ENCODE peak calls at places on chromosomes 12 and 14, in eight cellular contexts. One of them, this sample, is unnamed.

GRCh38 chr14:104665663-104666522 is 23.5 kb upstream of the INF2 start:
- DNase-seq in endothelial cell of umbilical vein: peak; percentile 53
- DNase-seq in foreskin fibroblast: no peak
- DNase-seq in epithelial cell of esophagus: peak; percentile 36
- DNase-seq in AG10803: no peak
- DNase-seq in retinal pigment epithelial cell: no peak
- DNase-seq in A673: no peak
- DNase-seq in GM12864: no peak
- DNase-seq in this sample: no peak

GRCh38 chr12:9760699-9761406 is at the start of gene CD69:
- DNase-seq in foreskin fibroblast: no peak
- DNase-seq in GM12864: peak; percentile 75
- DNase-seq in A673: peak; percentile 47
- DNase-seq in endothelial cell of umbilical vein: peak; percentile 71
- DNase-seq in retinal pigment epithelial cell: no peak
- DNase-seq in AG10803: no peak
- DNase-seq in epithelial cell of esophagus: no peak
- DNase-seq in this sample: no peak

GRCh38 chr14:35374273-35374681 is 30.3 kb downstream of the NFKBIA start:
- DNase-seq in foreskin fibroblast: peak; percentile 95
- DNase-seq in GM12864: no peak
- DNase-seq in A673: peak; percentile 86
- DNase-seq in retinal pigment epithelial cell: peak; percentile 69
- DNase-seq in epithelial cell of esophagus: peak; percentile 98
- DNase-seq in AG10803: peak; percentile 99
- DNase-seq in endothelial cell of umbilical vein: peak; percentile 36
- DNase-seq in this sample: peak; percentile 96

GRCh38 chr14:76313303-76313702 is 62.6 kb upstream of the ESRRB start:
- DNase-seq in A673: peak; percentile 74
- DNase-seq in endothelial cell of umbilical vein: no peak
- DNase-seq in retinal pigment epithelial cell: no peak
- DNase-seq in foreskin fibroblast: no peak
- DNase-seq in GM12864: no peak
- DNase-seq in AG10803: no peak
- DNase-seq in epithelial cell of esophagus: no peak
- DNase-seq in this sample: no peak

GRCh38 chr12:18224745-18225144 is 36.6 kb upstream of the PIK3C2G start:
- DNase-seq in epithelial cell of esophagus: peak; percentile 60
- DNase-seq in AG10803: peak; percentile 48
- DNase-seq in retinal pigment epithelial cell: peak; percentile 26
- DNase-seq in GM12864: no peak
- DNase-seq in foreskin fibroblast: no peak
- DNase-seq in endothelial cell of umbilical vein: no peak
- DNase-seq in A673: peak; percentile 63
- DNase-seq in this sample: peak; percentile 9

GRCh38 chr14:67717048-67717447 is 15.4 kb downstream of the RDH12 start:
- DNase-seq in epithelial cell of esophagus: no peak
- DNase-seq in GM12864: no peak
- DNase-seq in foreskin fibroblast: no peak
- DNase-seq in AG10803: no peak
- DNase-seq in A673: no peak
- DNase-seq in retinal pigment epithelial cell: no peak
- DNase-seq in endothelial cell of umbilical vein: no peak
- DNase-seq in this sample: no peak

GRCh38 chr12:61821381-61821780 is 438.8 kb upstream of the USP15 start:
- DNase-seq in retinal pigment epithelial cell: no peak
- DNase-seq in endothelial cell of umbilical vein: no peak
- DNase-seq in A673: no peak
- DNase-seq in AG10803: no peak
- DNase-seq in foreskin fibroblast: no peak
- DNase-seq in epithelial cell of esophagus: peak; percentile 27
- DNase-seq in GM12864: no peak
- DNase-seq in this sample: no peak

GRCh38 chr14:100341301-100342031 is 18.3 kb downstream of the SLC25A47 start:
- DNase-seq in AG10803: peak; percentile 59
- DNase-seq in foreskin fibroblast: peak; percentile 66
- DNase-seq in epithelial cell of esophagus: peak; percentile 85
- DNase-seq in A673: no peak
- DNase-seq in endothelial cell of umbilical vein: peak; percentile 98
- DNase-seq in GM12864: no peak
- DNase-seq in retinal pigment epithelial cell: peak; percentile 59
- DNase-seq in this sample: peak; percentile 88

GRCh38 chr14:100692859-100693558 is 33.7 kb upstream of the DLK1 start:
- DNase-seq in endothelial cell of umbilical vein: peak; percentile 87
- DNase-seq in GM12864: no peak
- DNase-seq in epithelial cell of esophagus: peak; percentile 99
- DNase-seq in retinal pigment epithelial cell: peak; percentile 40
- DNase-seq in A673: peak; percentile 58
- DNase-seq in AG10803: peak; percentile 78
- DNase-seq in foreskin fibroblast: peak; percentile 85
- DNase-seq in this sample: peak; percentile 33

DNA sequence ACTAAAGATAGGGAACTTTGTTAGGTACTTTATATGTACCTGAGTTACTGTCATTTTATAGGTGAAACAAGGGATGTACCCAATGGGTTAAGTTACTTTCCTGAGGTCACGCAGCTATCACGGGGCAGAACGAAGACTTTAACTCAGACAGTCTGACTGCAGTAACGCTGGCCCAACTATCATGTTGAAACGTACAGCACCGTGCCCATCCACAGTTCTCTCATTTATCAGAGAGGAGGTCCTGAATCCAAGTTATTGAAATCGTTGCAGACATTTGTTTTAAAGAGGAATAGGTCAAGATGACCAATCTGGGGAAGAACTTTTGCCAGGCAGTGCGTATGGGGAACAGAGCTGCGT is 587 bp upstream of the C12orf75 start:
- DNase-seq in endothelial cell of umbilical vein: no peak
- DNase-seq in epithelial cell of esophagus: no peak
- DNase-seq in GM12864: no peak
- DNase-seq in foreskin fibroblast: no peak
- DNase-seq in AG10803: no peak
- DNase-seq in retinal pigment epithelial cell: no peak
- DNase-seq in A673: no peak
- DNase-seq in this sample: no peak
- TF ChIP-seq CTCF in endothelial cell of umbilical vein: no peak
- TF ChIP-seq CTCF in epithelial cell of esophagus: no peak
- TF ChIP-seq CTCF in GM12864: no peak
- TF ChIP-seq CTCF in foreskin fibroblast: no peak
- TF ChIP-seq CTCF in AG10803: no peak
- TF ChIP-seq CTCF in retinal pigment epithelial cell: no peak
- TF ChIP-seq CTCF in A673: no peak
- TF ChIP-seq CTCF in this sample: no peak

GRCh38 chr14:23557521-23557920 is 1.4 kb downstream of the THTPA start:
- DNase-seq in AG10803: no peak
- DNase-seq in A673: no peak
- DNase-seq in GM12864: no peak
- DNase-seq in retinal pigment epithelial cell: no peak
- DNase-seq in endothelial cell of umbilical vein: no peak
- DNase-seq in foreskin fibroblast: no peak
- DNase-seq in epithelial cell of esophagus: no peak
- DNase-seq in this sample: no peak
- H3K4me3 ChIP-seq in AG10803: no peak overlapping the region
- H3K4me3 ChIP-seq in A673: no peak overlapping the region
- H3K4me3 ChIP-seq in GM12864: peak overlapping the region; percentile 82
- H3K4me3 ChIP-seq in retinal pigment epithelial cell: no peak overlapping the region
- H3K4me3 ChIP-seq in endothelial cell of umbilical vein: no peak overlapping the region
- H3K4me3 ChIP-seq in foreskin fibroblast: peak overlapping the region; percentile 87
- H3K4me3 ChIP-seq in epithelial cell of esophagus: peak overlapping the region; percentile 90
- H3K4me3 ChIP-seq in this sample: peak overlapping the region; percentile 83

DNA sequence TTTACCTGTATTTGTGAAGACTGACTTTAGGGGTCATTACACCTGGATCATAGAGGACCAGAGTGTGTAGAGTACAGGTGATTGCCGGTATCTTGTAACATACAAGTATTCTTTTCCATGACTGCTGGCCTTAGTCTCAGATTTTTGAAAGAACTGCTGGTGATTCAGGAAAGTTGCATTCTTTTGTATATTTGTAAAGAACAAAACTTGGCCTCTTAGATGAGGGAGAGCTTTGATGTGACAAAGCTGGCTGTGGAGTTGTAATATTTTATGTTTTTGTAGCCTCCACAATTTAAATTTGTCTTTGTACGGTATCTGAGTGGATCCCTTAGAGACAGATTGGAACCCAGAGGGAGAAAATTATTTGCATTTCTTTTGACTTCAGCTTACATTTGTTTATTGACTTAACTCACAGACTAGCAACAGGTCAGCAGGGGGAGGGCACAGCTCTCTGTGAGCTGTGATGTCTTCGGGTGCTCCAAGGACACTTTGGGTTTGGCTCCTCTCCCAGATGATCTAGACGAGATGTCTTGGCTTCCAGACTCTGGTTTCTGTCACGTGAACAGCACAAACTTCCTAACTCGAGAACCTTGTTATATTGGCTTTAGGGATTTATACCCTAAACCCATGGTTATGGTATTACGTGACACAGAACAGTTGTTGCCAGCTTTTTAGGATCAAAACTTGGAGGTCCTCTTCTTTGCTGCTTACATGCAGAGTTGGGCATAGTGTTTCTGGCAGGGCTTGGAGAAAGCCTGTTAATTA is 65.9 kb downstream of the DAAM1 start:
- DNase-seq in AG10803: peak; percentile 98
- DNase-seq in epithelial cell of esophagus: peak; percentile 65
- DNase-seq in A673: peak; percentile 34
- DNase-seq in endothelial cell of umbilical vein: peak; percentile 54
- DNase-seq in GM12864: no peak
- DNase-seq in foreskin fibroblast: peak; percentile 94
- DNase-seq in retinal pigment epithelial cell: no peak
- DNase-seq in this sample: no peak
- TF ChIP-seq CTCF in AG10803: no peak
- TF ChIP-seq CTCF in epithelial cell of esophagus: no peak
- TF ChIP-seq CTCF in A673: no peak
- TF ChIP-seq CTCF in endothelial cell of umbilical vein: no peak
- TF ChIP-seq CTCF in GM12864: no peak
- TF ChIP-seq CTCF in foreskin fibroblast: no peak
- TF ChIP-seq CTCF in retinal pigment epithelial cell: no peak
- TF ChIP-seq CTCF in this sample: no peak

DNA sequence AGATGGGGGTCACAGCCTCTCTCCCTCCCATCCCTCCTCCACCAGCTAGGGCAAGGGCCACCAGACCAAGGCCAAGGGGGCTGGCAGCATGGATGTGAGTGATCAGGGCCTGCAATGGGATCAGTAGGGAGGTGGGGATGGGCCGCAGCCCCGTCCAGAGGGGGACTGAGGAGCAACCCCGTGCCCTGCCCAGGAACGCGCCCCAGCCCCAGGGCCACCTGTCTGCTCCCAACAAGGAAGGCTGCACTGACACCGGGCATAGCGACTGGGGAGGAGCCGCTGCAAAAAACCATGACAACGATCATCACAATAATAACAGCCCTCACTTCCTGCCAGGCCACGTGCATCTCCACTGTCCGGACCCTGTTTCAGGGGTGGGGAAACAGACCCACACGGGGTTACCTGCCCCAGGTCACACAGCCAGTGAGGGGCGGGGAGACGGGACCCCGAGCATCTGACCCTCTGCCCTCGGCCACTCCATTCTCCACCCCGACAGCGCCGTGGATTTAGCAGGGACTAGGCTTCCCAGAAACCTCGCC is 24.3 kb downstream of the NCOR2 start:
- DNase-seq in retinal pigment epithelial cell: no peak
- DNase-seq in AG10803: peak; percentile 59
- DNase-seq in A673: peak; percentile 74
- DNase-seq in foreskin fibroblast: no peak
- DNase-seq in GM12864: no peak
- DNase-seq in endothelial cell of umbilical vein: no peak
- DNase-seq in epithelial cell of esophagus: no peak
- DNase-seq in this sample: no peak
- H3K4me3 ChIP-seq in retinal pigment epithelial cell: no peak overlapping the region
- H3K4me3 ChIP-seq in AG10803: no peak overlapping the region
- H3K4me3 ChIP-seq in A673: peak overlapping the region; percentile 39
- H3K4me3 ChIP-seq in foreskin fibroblast: no peak overlapping the region
- H3K4me3 ChIP-seq in GM12864: no peak overlapping the region
- H3K4me3 ChIP-seq in endothelial cell of umbilical vein: no peak overlapping the region
- H3K4me3 ChIP-seq in epithelial cell of esophagus: no peak overlapping the region
- H3K4me3 ChIP-seq in this sample: peak overlapping the region; percentile 46